ENCODE peak calls at places on chromosomes 4 and X, in nine cellular contexts. B, C, Q, P, V, J, K, R and T are unnamed samples.

GRCh38 chr4:38119663-38120374 is 159.6 kb downstream of the PTTG2 start:
- DNase-seq in B (no peak), C (peak; percentile 88), Q (no peak), P (peak; percentile 76), V (no peak), J (no peak), K (no peak), R (no peak), T (no peak)

GRCh38 chrX:23845316-23845932 is 62.3 kb downstream of the APOO start:
- DNase-seq in B (peak; percentile 64), C (no peak), Q (peak; percentile 45), P (no peak), V (no peak), J (no peak), K (no peak), R (no peak), T (peak; percentile 67)

GRCh38 chrX:130728208-130728607 is 174.8 kb downstream of the ENOX2 start:
- DNase-seq in B (no peak), C (peak; percentile 46), Q (no peak), P (peak; percentile 59), V (no peak), J (no peak), K (no peak), R (no peak), T (peak; percentile 1)

GRCh38 chr4:117577686-117578085 is 456.6 kb upstream of the NDST3 start:
- DNase-seq in B (no peak), C (no peak), Q (no peak), P (peak; percentile 19), V (no peak), J (no peak), K (no peak), R (no peak), T (no peak)

GRCh38 chrX:35499071-35499862 is 298.9 kb upstream of the MAGEB16 start:
- DNase-seq in B (no peak), C (no peak), Q (no peak), P (no peak), V (no peak), J (peak; percentile 44), K (no peak), R (no peak), T (no peak)

GRCh38 chrX:27565992-27566391 is 24.2 kb upstream of the DCAF8L2 start:
- DNase-seq in B (peak; percentile 88), C (peak; percentile 70), Q (no peak), P (no peak), V (no peak), J (no peak), K (no peak), R (no peak), T (peak; percentile 0)

GRCh38 chr4:73902038-73902637 is 32.9 kb downstream of the CXCL1 start:
- DNase-seq in B (no peak), C (peak; percentile 68), Q (no peak), P (peak; percentile 52), V (no peak), J (no peak), K (no peak), R (no peak), T (no peak)

GRCh38 chr4:7462509-7462971 is 27.8 kb upstream of the PSAPL1 start:
- DNase-seq in B (peak; percentile 46), C (peak; percentile 2), Q (no peak), P (peak; percentile 88), V (peak; percentile 50), J (no peak), K (no peak), R (no peak), T (peak; percentile 47)

DNA sequence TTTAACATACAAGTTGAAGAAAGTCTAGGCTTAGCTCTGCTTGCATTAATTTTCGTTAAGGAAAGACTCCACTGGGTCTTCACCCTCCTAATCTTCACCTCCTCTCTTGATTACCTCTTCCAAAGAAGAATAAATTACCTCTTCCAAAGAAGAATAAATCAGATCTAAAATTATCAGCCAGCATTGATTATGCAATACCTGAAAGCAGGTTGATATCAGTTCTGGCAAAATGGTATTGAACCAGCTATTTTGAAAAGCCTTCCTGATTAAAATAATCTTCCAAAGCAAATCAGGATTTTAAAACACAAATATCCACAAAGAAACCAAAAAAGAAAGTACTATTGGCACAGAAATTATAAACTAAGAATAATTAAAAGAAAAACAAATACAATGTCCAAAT is 36.9 kb downstream of the CDKL2 start:
- DNase-seq in B (no peak), C (no peak), Q (no peak), P (no peak), V (no peak), J (no peak), K (no peak), R (no peak), T (no peak)
- H3K4me1 ChIP-seq in B (no peaks in the 10 kb centered on the region), C (no peaks in the 10 kb centered on the region), Q (no peaks in the 10 kb centered on the region), P (no peaks in the 10 kb centered on the region), V (no peaks in the 10 kb centered on the region), J (no peaks in the 10 kb centered on the region), K (no peaks in the 10 kb centered on the region), R (no peaks in the 10 kb centered on the region), T (no peaks in the 10 kb centered on the region)

GRCh38 chr4:15691346-15692140 is 9.9 kb downstream of the FAM200B start:
- DNase-seq in B (peak; percentile 14), C (peak; percentile 87), Q (no peak), P (peak; percentile 42), V (no peak), J (no peak), K (no peak), R (no peak), T (no peak)
- H3K27ac ChIP-seq in B (no peak overlapping the region), C (peak overlapping the region; percentile 80), Q (no peak overlapping the region), P (peak overlapping the region; percentile 56), V (peak overlapping the region; percentile 33), J (no peak overlapping the region), K (peak overlapping the region; percentile 38), R (no peak overlapping the region), T (no peak overlapping the region)

GRCh38 chr4:88035292-88035691 is 27.9 kb downstream of the PKD2 start:
- DNase-seq in B (no peak), C (no peak), Q (no peak), P (no peak), V (no peak), J (no peak), K (no peak), R (no peak), T (no peak)
- H3K36me3 ChIP-seq in B (peaks cover 33% of the 10 kb centered on the region), C (peaks cover 36% of the 10 kb centered on the region), Q (no peaks in the 10 kb centered on the region), P (peaks cover 18% of the 10 kb centered on the region), V (peaks cover 27% of the 10 kb centered on the region), J (peaks cover 54% of the 10 kb centered on the region), K (no peaks in the 10 kb centered on the region), R (peaks cover 25% of the 10 kb centered on the region), T (peaks cover 5% of the 10 kb centered on the region)

GRCh38 chr4:104966349-104967033 is 180.2 kb upstream of the TET2 start:
- DNase-seq in B (no peak), C (no peak), Q (peak; percentile 73), P (peak; percentile 37), V (no peak), J (no peak), K (no peak), R (peak; percentile 89), T (peak; percentile 76)

GRCh38 chr4:104969394-104970066 is 177.1 kb upstream of the TET2 start:
- DNase-seq in B (no peak), C (no peak), Q (no peak), P (no peak), V (no peak), J (no peak), K (no peak), R (no peak), T (no peak)

GRCh38 chr4:104967034-104967401 is 179.7 kb upstream of the TET2 start:
- DNase-seq in B (no peak), C (no peak), Q (peak; percentile 73), P (peak; percentile 78), V (no peak), J (no peak), K (no peak), R (peak; percentile 33), T (peak; percentile 56)

DNA sequence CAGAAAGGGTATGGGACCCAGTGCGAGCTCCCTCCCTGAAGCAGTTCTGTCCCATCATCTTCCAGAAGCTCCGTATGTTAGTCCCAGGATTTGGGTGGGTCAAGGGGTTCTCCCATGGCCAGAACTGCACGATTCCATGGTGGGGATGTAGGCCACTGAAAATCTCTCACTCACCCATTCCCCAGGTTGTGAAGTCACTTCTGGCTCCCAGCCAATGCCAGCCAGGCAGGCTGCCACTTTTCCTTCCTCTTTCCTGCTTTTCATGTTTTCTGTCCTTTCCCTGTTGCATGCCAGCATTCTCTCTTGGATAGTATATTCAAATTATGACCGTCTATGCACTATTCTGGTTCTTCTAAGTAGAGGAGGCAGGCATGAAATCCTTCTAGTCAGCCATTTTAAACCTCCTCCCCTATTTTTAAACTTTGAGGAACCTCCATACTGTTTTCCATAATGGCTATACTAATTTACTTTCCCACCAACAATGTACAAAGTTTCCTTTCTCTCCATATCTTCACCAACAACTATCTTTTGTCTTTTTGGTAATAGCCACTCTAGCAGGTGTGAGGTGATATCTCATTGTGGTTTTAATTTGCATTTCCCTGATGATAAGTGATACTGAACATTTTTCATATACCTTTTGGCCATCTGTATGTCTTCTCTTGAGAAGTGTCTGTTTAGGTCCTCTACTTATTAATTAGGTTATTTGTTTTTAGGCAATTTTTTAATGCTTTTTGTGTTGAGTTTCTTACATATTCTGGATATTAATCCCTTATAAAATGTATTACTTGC is 182.1 kb upstream of the TET2 start:
- DNase-seq in B (no peak), C (no peak), Q (peak; percentile 41), P (no peak), V (no peak), J (no peak), K (no peak), R (no peak), T (no peak)
- H3K4me1 ChIP-seq in B (no peaks in the 10 kb centered on the region), C (no peaks in the 10 kb centered on the region), Q (no peaks in the 10 kb centered on the region), P (peaks cover 11% of the 10 kb centered on the region), V (no peaks in the 10 kb centered on the region), J (peaks cover 10% of the 10 kb centered on the region), K (no peaks in the 10 kb centered on the region), R (peaks cover 4% of the 10 kb centered on the region), T (no peaks in the 10 kb centered on the region)

GRCh38 chrX:119871599-119872395 is at the start of the genes NDUFA1 and RNF113A:
- DNase-seq in B (peak; percentile 76), C (peak; percentile 81), Q (peak; percentile 87), P (peak; percentile 91), V (peak; percentile 63), J (peak; percentile 96), K (peak; percentile 82), R (peak; percentile 94), T (peak; percentile 90)

GRCh38 chrX:119871245-119871598 is 311 bp downstream of the RNF113A start:
- DNase-seq in B (no peak), C (peak; percentile 7), Q (peak; percentile 38), P (no peak), V (no peak), J (no peak), K (no peak), R (no peak), T (no peak)

GRCh38 chrX:119870626-119871131 is 854 bp downstream of the RNF113A start:
- DNase-seq in B (peak; percentile 11), C (peak; percentile 23), Q (peak; percentile 28), P (peak; percentile 33), V (no peak), J (no peak), K (no peak), R (peak; percentile 56), T (peak; percentile 24)
- H3K27ac ChIP-seq in B (peak overlapping the region; percentile 99), C (peak overlapping the region; percentile 81), Q (peak overlapping the region; percentile 79), P (peak overlapping the region; percentile 84), V (no peak overlapping the region), J (peak overlapping the region; percentile 92), K (peak overlapping the region; percentile 91), R (peak overlapping the region; percentile 96), T (peak overlapping the region; percentile 39)